ENCODE peak calls at places on chromosomes 2 and 18, in seven cellular contexts. T is tibial nerve, H is IMR-90, L is transverse colon, X is heart left ventricle, P is upper lobe of left lung, K is erythroblast. Q is an unnamed sample.

GRCh38 chr2:8710951-8711350 is 29.1 kb downstream of the ID2 start:
- DNase-seq in T (no peak), X (no peak), H (no peak), P (no peak), L (no peak), K (no peak), Q (no peak)

GRCh38 chr18:40672590-40672989 is 1282.4 kb upstream of the PIK3C3 start:
- DNase-seq in H (no peak), X (no peak), P (no peak), T (no peak), K (no peak), L (no peak), Q (no peak)

GRCh38 chr2:82803307-82803706 is 1655.8 kb downstream of the SUCLG1 start:
- DNase-seq in X (no peak), P (no peak), K (no peak), T (no peak), L (no peak), H (no peak), Q (no peak)

GRCh38 chr2:217897816-217898806 is 104.7 kb downstream of the TNS1 start:
- DNase-seq in L (no peak), P (peak; percentile 91), X (peak; percentile 61), T (no peak), H (no peak), K (no peak), Q (no peak)

GRCh38 chr18:27363918-27364317 is 178.8 kb upstream of the CHST9 start:
- DNase-seq in L (no peak), H (no peak), T (no peak), K (no peak), P (no peak), X (no peak), Q (no peak)

GRCh38 chr18:33146009-33146408 is 294.5 kb downstream of the CCDC178 start:
- DNase-seq in K (no peak), X (no peak), P (no peak), T (no peak), H (no peak), L (no peak), Q (no peak)

GRCh38 chr18:48605408-48605845 is 66.6 kb downstream of the CTIF start:
- DNase-seq in P (no peak), L (no peak), K (peak; percentile 61), T (no peak), H (peak; percentile 43), X (no peak), Q (no peak)

GRCh38 chr18:10239138-10239537 is 215.3 kb upstream of the APCDD1 start:
- DNase-seq in P (peak; percentile 69), T (peak; percentile 56), X (no peak), L (no peak), K (no peak), H (peak; percentile 20), Q (no peak)

GRCh38 chr2:86315084-86315483 is 22.3 kb downstream of the REEP1 start:
- DNase-seq in T (no peak), K (no peak), H (no peak), P (no peak), X (no peak), L (no peak), Q (no peak)

GRCh38 chr2:217942731-217943335 is 60.0 kb downstream of the TNS1 start:
- DNase-seq in L (no peak), K (no peak), X (peak; percentile 44), P (no peak), H (no peak), T (no peak), Q (no peak)

GRCh38 chr2:229057997-229058553 is 213.0 kb downstream of the PID1 start:
- DNase-seq in K (no peak), H (no peak), T (no peak), L (no peak), P (no peak), X (no peak), Q (no peak)

GRCh38 chr2:69512446-69512845 is 75.2 kb upstream of the NFU1 start:
- DNase-seq in P (no peak), K (no peak), X (no peak), T (no peak), H (no peak), L (no peak), Q (no peak)

GRCh38 chr18:45416168-45416567 is 199.1 kb upstream of the SLC14A2 start:
- DNase-seq in H (no peak), K (no peak), T (no peak), L (peak; percentile 12), P (no peak), X (no peak), Q (no peak)

GRCh38 chr18:61850756-61851155 is 42.1 kb downstream of the RNF152 start:
- DNase-seq in H (no peak), P (no peak), X (no peak), L (no peak), K (peak; percentile 30), T (no peak), Q (no peak)

GRCh38 chr2:231683292-231683898 is 24.9 kb upstream of the PTMA start:
- DNase-seq in T (no peak), X (no peak), H (no peak), L (no peak), P (no peak), K (no peak), Q (no peak)

GRCh38 chr18:9615280-9615797 is 980 bp upstream of the PPP4R1 start:
- DNase-seq in L (no peak), P (no peak), H (no peak), X (no peak), K (no peak), T (no peak), Q (no peak)

GRCh38 chr2:34985474-34985873 is 1370.1 kb upstream of the CRIM1 start:
- DNase-seq in H (no peak), P (no peak), L (no peak), X (no peak), T (no peak), K (no peak), Q (no peak)

GRCh38 chr2:128376241-128377041 is 57.8 kb upstream of the HS6ST1 start:
- DNase-seq in X (no peak), H (no peak), T (no peak), L (no peak), K (no peak), P (peak; percentile 19), Q (no peak)

GRCh38 chr18:3596324-3597158 is 146.6 kb downstream of the TGIF1 start:
- DNase-seq in P (peak; percentile 76), K (peak; percentile 96), H (peak; percentile 58), T (peak; percentile 39), X (peak; percentile 57), L (peak; percentile 66), Q (no peak)

GRCh38 chr2:49105506-49105905 is 48.8 kb downstream of the FSHR start:
- DNase-seq in T (no peak), P (no peak), H (no peak), K (no peak), L (no peak), X (no peak), Q (no peak)

GRCh38 chr2:64866797-64867196 is 122.4 kb upstream of the SLC1A4 start:
- DNase-seq in L (peak; percentile 26), P (no peak), X (no peak), K (no peak), T (peak; percentile 80), H (peak; percentile 98), Q (peak; percentile 83)

GRCh38 chr2:42840141-42840540 is 47.8 kb upstream of the HAAO start:
- DNase-seq in H (no peak), X (no peak), K (no peak), P (peak; percentile 10), T (peak; percentile 10), L (no peak), Q (no peak)

DNA sequence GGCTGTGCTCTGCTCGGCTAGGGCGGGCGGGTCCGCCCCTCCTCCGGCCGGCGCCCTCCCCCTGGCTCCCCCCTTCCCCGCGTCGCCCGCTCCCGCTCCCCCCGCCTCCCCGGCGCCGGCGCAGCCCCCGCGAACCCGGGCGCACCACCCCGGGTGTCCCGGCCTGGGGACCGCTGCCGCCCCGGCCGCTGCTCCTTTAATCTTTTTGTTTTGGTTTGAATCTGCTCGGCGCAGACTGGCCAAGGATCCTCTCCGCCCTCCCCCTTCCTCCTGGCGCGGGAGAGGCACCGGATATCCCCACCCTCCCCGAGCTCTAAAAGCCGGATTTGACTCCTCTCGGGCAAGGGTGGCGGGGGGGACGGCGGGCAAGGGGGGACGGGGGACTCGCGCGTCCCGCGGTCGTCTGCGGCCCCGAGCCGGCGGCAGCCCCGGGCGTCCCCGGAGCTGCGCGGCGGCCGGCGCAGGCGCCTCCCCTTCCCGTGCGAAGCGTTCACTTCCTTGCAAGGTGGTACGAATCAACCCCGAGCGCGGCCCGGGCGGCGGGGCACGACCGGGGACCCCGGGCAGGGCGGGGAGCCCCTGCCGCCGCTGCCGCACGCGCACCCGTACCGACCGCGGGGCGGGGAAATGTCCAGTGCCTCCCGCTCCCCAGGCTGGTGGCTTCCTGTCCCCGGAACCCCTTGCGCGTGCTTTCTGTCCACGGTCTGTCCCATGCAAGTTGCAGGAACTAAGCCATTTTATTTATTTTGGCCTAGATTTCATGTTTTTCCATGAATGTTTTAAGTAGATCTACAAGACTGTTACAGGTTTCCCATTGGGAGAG is at the start of gene PTGR3:
- DNase-seq in H (peak; percentile 73), P (peak; percentile 88), X (peak; percentile 93), T (peak; percentile 72), K (peak; percentile 86), L (peak; percentile 87), Q (peak; percentile 44)
- TF ChIP-seq POLR2A in H (no peak), P (no peak), X (no peak), T (no peak), K (peak; percentile 62), L (peak; percentile 41), Q (peak; percentile 24)

GRCh38 chr2:113922335-113922734 is 32.4 kb downstream of the ACTR3 start:
- DNase-seq in K (no peak), H (no peak), X (no peak), T (no peak), P (no peak), L (no peak), Q (no peak)
- TF ChIP-seq POLR2A in K (no peak), H (no peak), X (no peak), T (no peak), P (no peak), L (no peak), Q (no peak)

GRCh38 chr2:134119672-134120159 is 134.2 kb upstream of the MGAT5 start:
- DNase-seq in H (peak; percentile 92), T (peak; percentile 76), L (peak; percentile 92), K (peak; percentile 86), P (peak; percentile 91), X (peak; percentile 91), Q (peak; percentile 90)
- TF ChIP-seq POLR2A in H (peak; percentile 44), T (peak; percentile 77), L (peak; percentile 73), K (no peak), P (peak; percentile 75), X (no peak), Q (peak; percentile 60)

DNA sequence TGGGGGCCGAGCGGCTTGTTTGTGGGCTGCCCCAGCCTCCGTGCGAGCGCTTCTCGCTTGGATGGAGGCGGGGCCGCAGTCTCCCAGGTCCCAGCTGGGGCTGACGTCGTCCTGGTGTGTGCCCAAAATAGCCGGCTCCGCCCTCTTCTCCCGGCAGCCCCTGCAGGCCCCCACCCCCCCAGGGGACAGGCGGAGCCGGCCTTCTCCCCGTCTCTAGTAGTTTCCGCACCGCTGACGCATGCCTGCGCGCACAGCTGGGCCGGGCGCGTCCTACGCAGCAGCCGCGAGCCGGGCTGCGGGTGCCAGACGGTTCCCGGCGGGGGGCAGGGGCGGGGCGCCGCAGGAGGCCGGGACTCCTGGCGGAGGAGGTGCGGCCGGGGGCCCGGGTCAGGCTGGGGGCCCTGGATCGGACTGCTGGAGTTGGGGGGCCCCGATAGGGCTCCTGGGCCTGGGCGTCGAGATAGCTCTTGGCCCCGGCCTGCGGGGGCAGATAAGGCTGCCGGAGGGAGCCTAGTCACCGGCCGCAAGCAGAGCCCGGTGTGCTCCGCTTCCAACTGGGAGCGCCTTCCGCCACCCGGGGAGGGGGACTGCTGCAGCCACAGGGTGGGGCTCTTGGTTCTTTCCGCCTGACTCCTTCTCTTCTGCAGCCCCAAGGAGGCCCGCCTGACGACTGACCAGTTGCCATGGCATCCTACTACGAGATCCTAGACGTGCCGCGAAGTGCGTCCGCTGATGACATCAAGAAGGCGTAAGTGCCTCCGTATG is at the start of gene DNAJB2:
- DNase-seq in K (peak; percentile 100), H (peak; percentile 99), L (peak; percentile 99), X (peak; percentile 99), P (peak; percentile 99), T (peak; percentile 96), Q (peak; percentile 95)
- TF ChIP-seq POLR2A in K (peak; percentile 77), H (peak; percentile 89), L (peak; percentile 89), X (no peak), P (peak; percentile 88), T (peak; percentile 90), Q (peak; percentile 78)

Q was measured in H54.